ENCODE peak calls at places on chromosomes 5 and 9, in five cellular contexts. E is endothelial cell of umbilical vein; L is IMR-90; I is CD8-positive, alpha-beta T cell; G is transverse colon. C is an unnamed sample. For H3K36me3, the result is how much of the 10 kb centered on the place peaks cover.

GRCh38 chr5:136004436-136004835 is 24.4 kb upstream of the TGFBI start:
- DNase-seq in G (no peak), I (no peak), L (peak), E (no peak), C (no peak)

GRCh38 chr5:5483880-5484595 is 61.6 kb downstream of the ICE1 start:
- DNase-seq in L (peak), G (no peak), E (no peak), I (no peak), C (no peak)

GRCh38 chr9:96159596-96159995 is 142.4 kb downstream of the HSD17B3 start:
- DNase-seq in L (no peak), G (no peak), I (no peak), E (no peak), C (no peak)

GRCh38 chr5:98780390-98780789 is 6.9 kb downstream of the RGMB start:
- DNase-seq in L (no peak), G (no peak), E (no peak), I (no peak), C (no peak)

GRCh38 chr5:10201223-10201868 is 48.3 kb downstream of the ATPSCKMT start:
- DNase-seq in I (no peak), L (peak), G (no peak), E (no peak), C (no peak)

GRCh38 chr9:13587581-13587980 is 308.1 kb upstream of the MPDZ start:
- DNase-seq in G (no peak), E (no peak), I (no peak), L (no peak), C (no peak)

GRCh38 chr5:170479484-170479883 is 24.3 kb upstream of the KCNIP1 start:
- DNase-seq in E (peak), L (peak), I (no peak), G (no peak), C (no peak)

GRCh38 chr5:156913719-156914370 is 49.2 kb downstream of the TIMD4 start:
- DNase-seq in I (peak), E (no peak), L (no peak), G (peak), C (no peak)

GRCh38 chr5:179451099-179451812 is 99.1 kb upstream of the RUFY1 start:
- DNase-seq in L (no peak), G (no peak), I (no peak), E (no peak), C (no peak)

GRCh38 chr9:96100385-96100978 is 201.5 kb downstream of the HSD17B3 start:
- DNase-seq in E (no peak), L (no peak), G (no peak), I (no peak), C (no peak)

GRCh38 chr5:50445281-50445949 is 4.3 kb upstream of the EMB start:
- DNase-seq in L (no peak), G (peak), E (no peak), I (peak), C (no peak)

GRCh38 chr9:71638627-71639026 is 129.7 kb downstream of the CEMIP2 start:
- DNase-seq in I (no peak), G (peak), E (peak), L (no peak), C (no peak)

GRCh38 chr5:122126711-122127385 is 2.5 kb upstream of the ZNF474 start:
- DNase-seq in G (no peak), L (peak), E (no peak), I (no peak), C (no peak)

GRCh38 chr9:69180670-69181069 is 6.6 kb downstream of the TJP2 start:
- DNase-seq in G (peak), E (peak), I (no peak), L (peak), C (peak)

GRCh38 chr9:108889649-108890067 is 27.6 kb downstream of the ACTL7A start:
- DNase-seq in E (peak), I (no peak), L (peak), G (no peak), C (no peak)

GRCh38 chr5:150239794-150240122 is 49.8 kb downstream of the CAMK2A start:
- DNase-seq in E (no peak), I (no peak), G (no peak), L (no peak), C (no peak)

GRCh38 chr5:59571077-59571476 is 322.4 kb downstream of the PDE4D start:
- DNase-seq in G (no peak), E (no peak), I (no peak), L (no peak), C (no peak)

GRCh38 chr9:1832960-1833359 is 182.2 kb upstream of the SMARCA2 start:
- DNase-seq in E (no peak), L (no peak), I (no peak), G (no peak), C (no peak)
- TF ChIP-seq CTCF in E (no peak), L (no peak), I (no peak), G (no peak), C (no peak)

DNA sequence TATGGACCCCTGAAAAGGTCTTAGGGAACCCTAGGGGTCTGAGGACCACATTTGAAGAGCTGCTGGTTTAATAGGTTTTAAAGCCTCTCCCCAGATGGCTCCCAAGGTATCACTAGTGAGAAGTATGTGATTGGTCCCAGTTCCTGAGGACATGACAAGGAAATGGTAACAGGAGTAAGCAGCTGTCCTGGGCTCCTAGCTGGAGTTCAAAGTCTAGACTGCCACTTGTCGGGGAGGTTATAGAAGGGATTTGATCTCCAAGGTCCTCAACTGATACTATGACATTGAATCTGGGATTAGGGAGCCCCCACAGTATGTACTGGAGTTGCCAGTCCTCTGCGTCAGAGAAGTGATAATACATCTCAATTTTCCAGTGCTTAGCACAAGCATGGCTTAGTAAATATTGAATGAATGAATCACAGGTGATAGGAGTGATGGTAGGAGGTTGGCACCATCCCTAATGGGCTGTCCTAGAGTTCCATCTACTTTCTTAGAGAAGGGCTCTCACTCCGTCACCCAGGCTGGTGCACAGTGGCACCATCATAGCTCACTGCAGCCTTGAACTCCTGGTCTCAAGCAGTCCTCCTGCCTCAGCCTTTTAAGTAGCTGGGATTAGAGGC is 6.2 kb upstream of the TPM2 start:
- DNase-seq in I (no peak), G (no peak), E (no peak), L (peak), C (no peak)
- H3K36me3 ChIP-seq in I (under half), G (under half), E (under half), L (half or more), C (under half)

GRCh38 chr5:58460727-58461286 is 921 bp upstream of the PLK2 start:
- DNase-seq in G (peak), L (peak), E (peak), I (peak), C (peak)

GRCh38 chr5:58458851-58459275 is 1.0 kb downstream of the PLK2 start:
- DNase-seq in L (no peak), I (no peak), E (no peak), G (no peak), C (no peak)

GRCh38 chr5:58462154-58462553 is 2.3 kb upstream of the PLK2 start:
- DNase-seq in G (peak), L (no peak), E (peak), I (no peak), C (peak)

GRCh38 chr5:58459276-58459859 is 518 bp downstream of the PLK2 start:
- DNase-seq in I (peak), L (peak), G (peak), E (peak), C (peak)

GRCh38 chr5:58459860-58460726 is at the start of gene PLK2:
- DNase-seq in E (peak), I (peak), G (peak), L (peak), C (peak)
- TF ChIP-seq CTCF in E (peak), I (no peak), G (peak), L (peak), C (peak)

GRCh38 chr9:134707731-134708671 is 66.4 kb downstream of the COL5A1 start:
- DNase-seq in E (no peak), G (no peak), I (no peak), L (no peak), C (no peak)
- H3K36me3 ChIP-seq in E (under half), G (under half), I (under half), L (half or more), C (under half)

C was measured in colonic mucosa.